ENCODE peak calls at places on chromosome 21, in six cellular contexts. I, D, Z, U, F and Y are unnamed samples.

GRCh38 chr21:26041441-26042180 is 129.0 kb downstream of the APP start:
- DNase-seq in I (no peak), D (no peak), Z (no peak), U (no peak), F (no peak), Y (no peak)

GRCh38 chr21:18986197-18986596 is 582.6 kb upstream of the TMPRSS15 start:
- DNase-seq in I (no peak), D (no peak), Z (no peak), U (no peak), F (no peak), Y (no peak)

GRCh38 chr21:25626752-25627151 is 12.3 kb upstream of the JAM2 start:
- DNase-seq in I (no peak), D (no peak), Z (no peak), U (peak; percentile 75), F (peak; percentile 13), Y (peak; percentile 38)

GRCh38 chr21:31846690-31847089 is 26.1 kb upstream of the HUNK start:
- DNase-seq in I (no peak), D (no peak), Z (no peak), U (peak; percentile 24), F (no peak), Y (no peak)

GRCh38 chr21:40615503-40616376 is 231.2 kb downstream of the DSCAM start:
- DNase-seq in I (no peak), D (no peak), Z (no peak), U (no peak), F (no peak), Y (no peak)

GRCh38 chr21:34526618-34527290 is 14.7 kb upstream of the KCNE1 start:
- DNase-seq in I (no peak), D (no peak), Z (peak; percentile 31), U (peak; percentile 95), F (peak; percentile 92), Y (peak; percentile 92)

GRCh38 chr21:27448960-27449359 is 482.1 kb upstream of the ADAMTS5 start:
- DNase-seq in I (no peak), D (no peak), Z (no peak), U (no peak), F (peak; percentile 48), Y (peak; percentile 66)

GRCh38 chr21:40967771-40968170 is 120.8 kb upstream of the DSCAM start:
- DNase-seq in I (no peak), D (no peak), Z (no peak), U (no peak), F (no peak), Y (no peak)

GRCh38 chr21:32137266-32137665 is 141.6 kb downstream of the MIS18A start:
- DNase-seq in I (no peak), D (no peak), Z (no peak), U (no peak), F (no peak), Y (no peak)

GRCh38 chr21:24115141-24115540 is 1492.1 kb downstream of the MRPL39 start:
- DNase-seq in I (no peak), D (no peak), Z (no peak), U (no peak), F (no peak), Y (no peak)

GRCh38 chr21:37166733-37167132 is 93.7 kb downstream of the TTC3 start:
- DNase-seq in I (no peak), D (no peak), Z (peak; percentile 40), U (no peak), F (no peak), Y (no peak)

GRCh38 chr21:42542596-42542995 is 28.9 kb downstream of the SLC37A1 start:
- DNase-seq in I (no peak), D (no peak), Z (no peak), U (no peak), F (no peak), Y (no peak)

GRCh38 chr21:26840912-26841311 is 4.3 kb downstream of the ADAMTS1 start:
- DNase-seq in I (no peak), D (no peak), Z (no peak), U (no peak), F (peak; percentile 30), Y (peak; percentile 71)

GRCh38 chr21:31117046-31117916 is 79.0 kb upstream of the KRTAP19-8 start:
- DNase-seq in I (no peak), D (no peak), Z (no peak), U (peak; percentile 81), F (no peak), Y (no peak)

GRCh38 chr21:28833181-28833580 is 159.5 kb downstream of the LTN1 start:
- DNase-seq in I (no peak), D (no peak), Z (no peak), U (no peak), F (no peak), Y (no peak)

GRCh38 chr21:42061866-42062542 is 9.1 kb upstream of the UMODL1 start:
- DNase-seq in I (peak; percentile 78), D (peak; percentile 73), Z (no peak), U (no peak), F (no peak), Y (no peak)

GRCh38 chr21:42256316-42256715 is 37.4 kb downstream of the ABCG1 start:
- DNase-seq in I (no peak), D (no peak), Z (no peak), U (no peak), F (no peak), Y (no peak)

GRCh38 chr21:42337830-42338729 is 12.7 kb downstream of the TFF2 start:
- DNase-seq in I (peak; percentile 58), D (peak; percentile 67), Z (peak; percentile 76), U (no peak), F (peak; percentile 85), Y (peak; percentile 53)

GRCh38 chr21:28633803-28634572 is 358.7 kb downstream of the LTN1 start:
- DNase-seq in I (no peak), D (no peak), Z (no peak), U (no peak), F (no peak), Y (peak; percentile 32)

GRCh38 chr21:35048706-35049617 is at the start of gene RUNX1:
- DNase-seq in I (peak; percentile 73), D (peak; percentile 72), Z (peak; percentile 61), U (peak; percentile 91), F (peak; percentile 75), Y (no peak)

GRCh38 chr21:42129300-42130266 is 58.5 kb downstream of the UMODL1 start:
- DNase-seq in I (no peak), D (no peak), Z (no peak), U (no peak), F (no peak), Y (no peak)

GRCh38 chr21:14306143-14306907 is 76.6 kb downstream of the HSPA13 start:
- DNase-seq in I (no peak), D (no peak), Z (peak; percentile 26), U (no peak), F (no peak), Y (no peak)

GRCh38 chr21:23664193-23664694 is 1943.0 kb downstream of the MRPL39 start:
- DNase-seq in I (no peak), D (no peak), Z (no peak), U (no peak), F (no peak), Y (no peak)

DNA sequence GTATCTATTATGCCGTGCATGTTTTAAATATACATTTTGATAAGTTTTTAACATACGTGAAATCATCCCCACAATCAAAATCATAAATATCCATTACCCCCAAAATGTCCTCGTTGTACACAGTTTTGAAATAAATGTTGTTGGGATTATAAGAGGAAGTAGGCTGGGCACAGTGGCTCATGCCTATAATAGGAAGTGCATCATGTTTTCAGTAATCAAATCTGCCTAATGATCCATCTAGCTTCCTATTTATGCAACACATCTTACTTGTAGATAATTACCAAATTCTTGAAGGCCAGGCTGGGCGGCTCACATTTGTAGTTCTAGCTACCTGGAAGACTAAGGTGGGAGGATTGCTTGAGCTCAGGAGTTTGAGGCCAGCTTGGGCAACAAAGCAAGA is 15.0 kb upstream of the IFNGR2 start:
- DNase-seq in I (no peak), D (no peak), Z (no peak), U (no peak), F (no peak), Y (no peak)
- H3K4me1 ChIP-seq in I (peaks cover 18% of the 10 kb centered on the region), D (peaks cover 23% of the 10 kb centered on the region), Z (peaks cover 12% of the 10 kb centered on the region), U (peaks cover 27% of the 10 kb centered on the region), F (peaks cover 7% of the 10 kb centered on the region), Y (no peaks in the 10 kb centered on the region)

GRCh38 chr21:39612233-39613028 is at the start of gene B3GALT5:
- DNase-seq in I (no peak), D (no peak), Z (no peak), U (peak; percentile 84), F (peak; percentile 40), Y (no peak)

GRCh38 chr21:39611547-39612190 is 1.1 kb upstream of the B3GALT5 start:
- DNase-seq in I (no peak), D (no peak), Z (no peak), U (peak; percentile 53), F (no peak), Y (no peak)

GRCh38 chr21:39616373-39616772 is 3.6 kb downstream of the B3GALT5 start:
- DNase-seq in I (no peak), D (no peak), Z (no peak), U (no peak), F (no peak), Y (no peak)

GRCh38 chr21:39610705-39611104 is 2.0 kb upstream of the B3GALT5 start:
- DNase-seq in I (no peak), D (no peak), Z (no peak), U (peak; percentile 55), F (peak; percentile 50), Y (no peak)

GRCh38 chr21:39613029-39613934 is 542 bp downstream of the B3GALT5 start:
- DNase-seq in I (no peak), D (no peak), Z (no peak), U (peak; percentile 68), F (no peak), Y (no peak)
- H3K4me3 ChIP-seq in I (no peak overlapping the region), D (no peak overlapping the region), Z (no peak overlapping the region), U (peak overlapping the region; percentile 56), F (no peak overlapping the region), Y (peak overlapping the region; percentile 51)

DNA sequence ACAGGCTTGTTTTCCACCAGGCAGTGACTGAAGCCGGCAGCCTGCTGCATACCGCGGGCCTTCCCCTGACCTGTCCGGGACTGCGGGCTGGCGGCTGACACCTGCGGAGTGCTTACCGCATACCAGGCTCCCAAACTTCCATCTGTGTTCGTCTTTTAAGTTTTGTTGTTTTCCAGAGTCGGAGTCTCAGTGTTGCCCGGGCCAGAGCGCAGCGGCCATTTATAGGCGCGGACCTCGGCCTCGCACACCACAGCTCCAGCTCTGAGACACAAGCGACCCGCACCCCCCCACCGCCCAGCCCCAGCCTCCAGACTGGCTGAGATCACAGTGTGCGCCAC is 1.4 kb upstream of the ADARB1 start:
- DNase-seq in I (no peak), D (no peak), Z (no peak), U (no peak), F (peak; percentile 6), Y (no peak)
- H3K27ac ChIP-seq in I (no peak overlapping the region), D (no peak overlapping the region), Z (peak overlapping the region; percentile 5), U (peak overlapping the region; percentile 96), F (no peak overlapping the region), Y (peak overlapping the region; percentile 94)

DNA sequence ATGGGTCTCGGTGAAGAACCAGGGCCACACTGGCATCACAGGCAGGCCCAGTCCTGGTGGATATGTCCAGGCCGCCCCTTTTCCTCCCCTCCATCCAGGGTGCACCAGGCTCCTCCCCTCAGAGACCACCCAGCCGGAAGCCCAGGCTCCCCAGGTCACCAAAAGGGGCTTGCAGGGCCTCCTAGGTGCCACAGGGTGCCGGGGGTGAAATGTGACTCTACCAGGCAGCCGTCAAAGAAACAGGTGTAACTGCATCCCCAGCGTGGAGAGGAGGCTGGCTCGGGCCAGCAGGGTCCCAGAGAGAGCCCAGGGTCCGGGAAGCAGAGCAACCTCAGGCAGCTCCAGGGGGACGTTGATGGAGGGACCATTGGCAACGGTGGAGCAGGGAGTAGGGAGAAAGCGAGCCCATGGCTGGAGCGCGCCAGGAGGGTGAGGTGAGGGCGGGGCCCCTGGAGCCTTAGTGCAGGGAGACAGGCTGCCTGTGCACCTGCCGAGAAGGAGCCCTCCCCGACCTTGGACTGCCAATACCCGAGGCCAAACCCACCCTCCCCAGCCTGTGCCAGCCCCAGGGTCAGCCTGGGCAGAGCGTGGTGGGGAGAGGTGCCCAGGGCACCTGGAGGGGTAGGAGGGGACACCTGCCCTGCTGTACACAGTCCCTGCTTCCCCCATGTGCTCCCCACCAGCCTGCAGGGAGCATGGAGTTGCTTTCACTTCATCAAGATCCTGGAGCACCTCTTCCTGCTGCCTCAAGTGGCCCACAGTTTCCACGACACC is 48.3 kb upstream of the POFUT2 start:
- DNase-seq in I (no peak), D (no peak), Z (no peak), U (no peak), F (no peak), Y (peak; percentile 10)
- H3K4me1 ChIP-seq in I (no peaks in the 10 kb centered on the region), D (no peaks in the 10 kb centered on the region), Z (no peaks in the 10 kb centered on the region), U (peaks cover 2% of the 10 kb centered on the region), F (peaks cover 44% of the 10 kb centered on the region), Y (no peaks in the 10 kb centered on the region)